ENCODE peak calls at places on chromosomes 12 and 14, in ten cellular contexts. M is GM23338, N is mucosa of descending colon, G is HFFc6, X is fibroblast of the aortic adventitia, Z is astrocyte of the spinal cord, S is upper lobe of left lung, P is cardiac fibroblast, V is tibial artery, Q is prostate gland. I is an unnamed sample.

GRCh38 chr12:45291518-45291917 is 75.6 kb downstream of the ANO6 start:
- DNase-seq in P (no peak), N (no peak), M (no peak), Z (no peak), V (no peak), Q (no peak), S (no peak), G (no peak), X (no peak), I (no peak)

GRCh38 chr14:64826333-64826732 is 53.4 kb downstream of the SPTB start:
- DNase-seq in P (peak), S (no peak), N (no peak), V (no peak), G (peak), Z (no peak), X (no peak), Q (no peak), M (no peak), I (no peak)

GRCh38 chr12:66537866-66538265 is 141.0 kb downstream of the GRIP1 start:
- DNase-seq in M (no peak), N (no peak), G (no peak), Q (no peak), S (no peak), P (no peak), X (no peak), V (no peak), Z (no peak), I (no peak)

GRCh38 chr14:61380984-61381383 is 59.6 kb downstream of the PRKCH start:
- DNase-seq in X (no peak), Q (no peak), N (no peak), M (peak), V (no peak), S (no peak), P (no peak), G (no peak), Z (no peak), I (no peak)

GRCh38 chr12:41468756-41469155 is 280.6 kb downstream of the PDZRN4 start:
- DNase-seq in V (no peak), Z (no peak), N (no peak), M (no peak), S (no peak), P (no peak), G (no peak), X (no peak), Q (no peak), I (no peak)

GRCh38 chr14:95056476-95056875 is 100.9 kb downstream of the DICER1 start:
- DNase-seq in V (peak), G (no peak), N (no peak), Z (no peak), Q (peak), P (no peak), S (peak), M (no peak), X (no peak), I (no peak)

GRCh38 chr14:69318241-69318640 is 58.3 kb downstream of the GALNT16 start:
- DNase-seq in S (no peak), P (no peak), Z (no peak), X (no peak), G (no peak), V (peak), M (no peak), Q (no peak), N (no peak), I (no peak)

GRCh38 chr12:52155048-52155868 is 36.6 kb downstream of the KRT80 start:
- DNase-seq in Q (peak), G (peak), M (no peak), Z (no peak), X (peak), P (peak), N (peak), S (peak), V (no peak), I (peak)

GRCh38 chr12:111846016-111846415 is 4.0 kb downstream of the MAPKAPK5 start:
- DNase-seq in N (no peak), S (no peak), Q (no peak), G (no peak), V (no peak), M (no peak), X (peak), Z (no peak), P (peak), I (peak)

GRCh38 chr12:84247931-84248330 is 664.7 kb downstream of the SLC6A15 start:
- DNase-seq in P (no peak), M (no peak), Q (no peak), X (no peak), Z (no peak), G (no peak), N (no peak), S (no peak), V (no peak), I (no peak)

GRCh38 chr12:26869908-26870459 is 37.0 kb upstream of the ITPR2 start:
- DNase-seq in Q (no peak), P (no peak), Z (no peak), S (no peak), M (peak), X (no peak), G (no peak), V (no peak), N (no peak), I (no peak)

GRCh38 chr12:52076811-52077210 is 2.7 kb upstream of the SMIM41 start:
- DNase-seq in P (no peak), G (no peak), Q (no peak), V (no peak), X (no peak), S (no peak), N (no peak), Z (no peak), M (no peak), I (no peak)

GRCh38 chr14:32379447-32379846 is 50.3 kb downstream of the AKAP6 start:
- DNase-seq in M (no peak), X (no peak), P (no peak), G (no peak), V (no peak), Q (no peak), S (no peak), N (no peak), Z (no peak), I (no peak)

GRCh38 chr12:62328296-62328921 is 68.2 kb downstream of the USP15 start:
- DNase-seq in N (no peak), V (no peak), Q (no peak), Z (no peak), M (no peak), G (no peak), S (no peak), X (no peak), P (no peak), I (no peak)

GRCh38 chr12:105318651-105319483 is 11.6 kb upstream of the C12orf75 start:
- DNase-seq in V (no peak), Z (no peak), Q (no peak), S (no peak), N (no peak), X (no peak), P (no peak), G (no peak), M (no peak), I (no peak)

GRCh38 chr12:52436828-52437474 is 2.8 kb upstream of the KRT75 start:
- DNase-seq in X (no peak), S (no peak), G (no peak), Q (no peak), N (no peak), P (no peak), M (no peak), V (no peak), Z (no peak), I (no peak)

GRCh38 chr14:88669346-88669745 is 106.5 kb downstream of the ZC3H14 start:
- DNase-seq in X (no peak), N (no peak), S (no peak), V (no peak), G (no peak), Z (no peak), Q (no peak), M (peak), P (no peak), I (no peak)

GRCh38 chr12:40942326-40942725 is 245.8 kb upstream of the PDZRN4 start:
- DNase-seq in V (no peak), Z (peak), M (peak), Q (no peak), P (peak), N (no peak), S (no peak), G (peak), X (peak), I (peak)

GRCh38 chr14:31261859-31262739 is 54.5 kb upstream of the HECTD1 start:
- DNase-seq in Z (peak), V (peak), P (peak), S (peak), M (no peak), G (peak), N (no peak), Q (no peak), X (peak), I (peak)

GRCh38 chr12:25785164-25785563 is 173.3 kb upstream of the RASSF8 start:
- DNase-seq in S (no peak), Z (no peak), M (no peak), V (no peak), Q (no peak), G (no peak), X (no peak), P (no peak), N (no peak), I (no peak)

DNA sequence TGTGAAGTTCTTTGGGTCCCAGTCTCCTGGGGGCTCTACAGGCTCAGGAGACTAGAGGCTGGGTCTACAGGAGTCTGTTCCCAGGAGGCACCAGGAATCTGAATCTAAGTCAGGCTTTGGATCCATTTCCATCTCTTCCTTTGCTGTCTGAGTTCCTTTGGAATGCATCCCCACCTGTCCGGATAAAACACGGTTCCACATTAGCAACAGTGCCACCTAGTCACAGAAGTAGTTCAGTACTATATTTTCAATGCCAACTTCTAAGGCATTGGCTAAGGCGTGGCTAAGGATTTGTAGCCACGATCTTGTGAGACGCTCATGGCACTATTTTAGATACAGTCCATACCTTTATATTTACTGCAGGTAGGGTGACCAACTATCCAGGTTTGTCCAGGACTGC is 15.1 kb downstream of the ZC2HC1C start:
- DNase-seq in Z (no peak), S (no peak), P (no peak), M (no peak), N (no peak), V (no peak), Q (peak), G (no peak), X (no peak), I (peak)
- TF ChIP-seq CTCF in Z (peak), S (no peak), P (no peak), M (peak), N (no peak), V (no peak), Q (peak), G (peak), X (no peak), I (no peak)

GRCh38 chr14:24280797-24281460 is 9.5 kb upstream of the RABGGTA start:
- DNase-seq in S (no peak), G (no peak), P (peak), M (no peak), N (peak), Q (no peak), V (peak), X (peak), Z (no peak), I (peak)

GRCh38 chr14:24275524-24276139 is 4.2 kb upstream of the RABGGTA start:
- DNase-seq in S (no peak), V (no peak), Z (no peak), N (no peak), X (no peak), G (no peak), P (no peak), Q (no peak), M (peak), I (no peak)

GRCh38 chr14:24282736-24283135 is 11.3 kb upstream of the RABGGTA start:
- DNase-seq in M (no peak), X (no peak), V (no peak), N (no peak), Q (no peak), G (no peak), Z (no peak), S (no peak), P (no peak), I (no peak)

GRCh38 chr14:24277606-24278321 is 6.4 kb upstream of the RABGGTA start:
- DNase-seq in N (no peak), V (no peak), P (no peak), Z (no peak), S (peak), M (no peak), Q (no peak), G (no peak), X (no peak), I (no peak)

GRCh38 chr14:24279301-24280186 is 8.1 kb upstream of the RABGGTA start:
- DNase-seq in Z (no peak), S (peak), M (no peak), N (no peak), Q (no peak), P (peak), V (no peak), X (no peak), G (no peak), I (no peak)
- TF ChIP-seq CTCF in Z (no peak), S (peak), M (peak), N (no peak), Q (no peak), P (peak), V (no peak), X (no peak), G (peak), I (no peak)

GRCh38 chr14:22220427-22220826 is 368.6 kb downstream of the DAD1 start:
- DNase-seq in X (peak), Q (no peak), M (no peak), Z (peak), P (peak), N (no peak), V (no peak), G (peak), S (no peak), I (peak)
- TF ChIP-seq CTCF in X (no peak), Q (no peak), M (no peak), Z (peak), P (no peak), N (no peak), V (no peak), G (peak), S (no peak), I (no peak)

DNA sequence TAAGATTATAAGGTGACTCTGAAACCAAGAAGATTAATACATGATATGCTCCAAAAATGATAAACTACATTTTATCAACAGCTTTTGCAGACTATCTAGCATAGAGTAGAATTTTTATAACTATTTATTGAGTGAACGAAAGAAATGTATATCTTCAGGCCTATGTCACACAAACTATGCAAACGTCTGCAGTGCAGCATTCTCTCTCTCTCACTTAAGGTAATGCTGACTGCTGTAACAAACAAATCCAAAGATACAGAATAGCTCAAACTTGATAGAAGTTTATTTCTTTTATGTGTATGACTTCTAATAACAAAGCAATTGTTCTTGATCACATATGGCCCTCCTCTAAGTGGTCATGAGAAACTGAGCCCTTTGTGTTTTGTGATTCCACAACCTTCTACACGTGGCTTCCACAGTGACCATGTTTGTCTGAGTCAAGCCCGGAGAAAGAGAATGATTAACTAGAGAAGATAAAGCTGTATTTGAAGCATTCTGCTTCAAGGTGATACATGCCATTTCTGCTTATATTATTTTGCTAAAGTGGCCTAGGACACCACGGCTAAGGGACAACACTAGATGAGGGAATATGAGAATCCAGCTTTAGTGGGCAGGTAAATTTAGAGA is 1352.7 kb upstream of the TMEM132C start:
- DNase-seq in N (no peak), Q (no peak), P (no peak), V (no peak), X (no peak), S (no peak), G (no peak), Z (no peak), M (no peak), I (no peak)
- TF ChIP-seq CTCF in N (no peak), Q (no peak), P (no peak), V (no peak), X (no peak), S (no peak), G (no peak), Z (no peak), M (no peak), I (no peak)

GRCh38 chr14:103883263-103883523 is 35.8 kb upstream of the PPP1R13B start:
- DNase-seq in Z (no peak), S (no peak), Q (no peak), V (no peak), P (no peak), X (no peak), M (no peak), N (no peak), G (no peak), I (no peak)
- TF ChIP-seq CTCF in Z (no peak), S (no peak), Q (no peak), V (no peak), P (no peak), X (no peak), M (no peak), N (no peak), G (no peak), I (no peak)

DNA sequence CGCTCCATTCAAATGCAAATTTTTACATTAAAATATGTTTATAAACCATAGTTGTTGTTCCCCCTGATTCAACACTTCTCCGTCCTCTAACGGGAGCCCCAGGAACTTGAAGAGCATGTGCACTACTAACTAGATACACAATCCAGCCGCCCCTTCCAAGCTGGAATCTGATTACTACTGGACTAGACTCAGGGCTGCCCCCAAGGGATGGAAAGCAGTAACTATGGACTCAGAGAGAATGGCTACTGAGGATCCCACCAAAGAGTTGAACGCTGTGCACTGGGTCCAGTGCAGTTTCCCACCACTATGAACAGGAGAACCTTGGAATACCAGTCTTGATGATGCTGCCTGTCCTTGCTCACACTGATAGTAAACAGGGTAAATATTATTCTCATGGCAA is 48.6 kb upstream of the PCNX1 start:
- DNase-seq in Q (no peak), G (no peak), M (peak), V (no peak), N (no peak), X (no peak), S (no peak), Z (no peak), P (no peak), I (no peak)
- TF ChIP-seq CTCF in Q (no peak), G (peak), M (peak), V (no peak), N (no peak), X (no peak), S (no peak), Z (no peak), P (no peak), I (no peak)

DNA sequence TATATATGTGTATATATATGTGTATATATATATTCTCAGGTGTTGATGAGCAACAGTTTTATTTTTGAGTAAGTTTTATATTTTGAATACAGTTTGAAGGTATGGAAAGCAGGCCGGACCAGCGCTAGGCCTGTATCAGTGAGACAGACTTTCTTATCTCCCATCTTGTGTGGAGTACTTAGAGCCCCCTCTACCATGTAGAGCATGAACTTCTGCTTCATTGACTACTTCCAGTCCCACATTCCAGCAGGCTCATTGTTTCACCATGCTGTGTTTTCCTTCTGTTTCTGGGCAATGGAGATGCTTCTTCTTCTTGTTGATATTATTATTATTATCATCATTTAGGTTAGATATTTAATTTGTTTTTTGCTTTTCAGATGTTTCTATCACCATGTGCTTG is 76.4 kb downstream of the SLC16A7 start:
- DNase-seq in V (no peak), N (no peak), M (peak), S (no peak), X (no peak), Z (no peak), P (no peak), Q (no peak), G (no peak), I (no peak)
- TF ChIP-seq CTCF in V (no peak), N (no peak), M (peak), S (no peak), X (no peak), Z (no peak), P (no peak), Q (no peak), G (no peak), I (no peak)

GRCh38 chr12:12039897-12040296 is 30.8 kb upstream of the BCL2L14 start:
- DNase-seq in X (no peak), P (no peak), M (no peak), G (no peak), N (peak), S (no peak), V (no peak), Z (no peak), Q (no peak), I (no peak)
- TF ChIP-seq CTCF in X (no peak), P (no peak), M (no peak), G (no peak), N (no peak), S (no peak), V (no peak), Z (no peak), Q (no peak), I (no peak)

DNA sequence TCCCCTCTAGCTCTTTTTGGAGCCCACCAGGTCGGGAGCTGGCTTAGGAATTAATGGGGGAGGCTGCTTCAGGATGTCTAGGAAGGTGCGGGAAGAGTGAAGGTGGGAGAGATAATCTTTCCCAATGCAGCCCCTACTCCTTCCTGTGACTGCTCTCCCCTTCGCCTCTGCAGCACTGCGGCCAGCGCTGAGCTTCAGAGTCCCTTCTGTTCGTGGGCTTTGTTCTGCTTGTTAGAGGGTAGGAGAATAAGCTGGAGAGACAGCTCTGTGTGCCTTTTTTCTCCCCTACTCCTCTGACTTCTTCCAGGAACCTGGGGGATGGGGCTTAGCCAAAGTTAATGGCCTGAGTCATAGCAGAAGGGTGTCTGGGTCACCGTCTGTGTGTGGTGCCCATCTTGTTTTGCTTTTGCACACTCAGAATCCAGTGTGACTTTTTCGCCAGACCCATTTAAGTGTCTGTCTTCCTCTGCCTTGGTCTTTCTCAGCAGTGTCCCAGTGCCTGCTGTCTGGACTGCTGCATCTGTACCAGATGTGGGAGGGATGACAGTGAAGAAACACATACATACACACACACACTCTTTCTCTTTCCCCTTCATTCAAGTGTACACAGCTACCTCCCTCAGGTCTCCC is 3.0 kb downstream of the KIF5A start:
- DNase-seq in N (no peak), V (no peak), X (peak), P (peak), G (peak), M (no peak), S (no peak), Q (no peak), Z (peak), I (no peak)
- TF ChIP-seq CTCF in N (no peak), V (no peak), X (no peak), P (no peak), G (no peak), M (no peak), S (no peak), Q (no peak), Z (no peak), I (no peak)

I was measured in fibroblast of pulmonary artery.